ENCODE peak calls at places on chromosomes 7 and 10, in seven cellular contexts. D, G, S, Y, P, Q and N are unnamed samples. For H3K4me1, the result is how much of the 10 kb centered on the place peaks cover.

GRCh38 chr7:118080947-118081346 is 103.0 kb upstream of the LSM8 start:
- DNase-seq in D (no peak), G (peak), S (no peak), Y (peak), P (no peak), Q (no peak), N (no peak)

GRCh38 chr7:137958593-137959431 is 43.1 kb downstream of the CREB3L2 start:
- DNase-seq in D (no peak), G (no peak), S (no peak), Y (no peak), P (no peak), Q (no peak), N (no peak)

GRCh38 chr7:41879424-41879823 is 176.5 kb upstream of the INHBA start:
- DNase-seq in D (no peak), G (no peak), S (no peak), Y (no peak), P (no peak), Q (no peak), N (no peak)

GRCh38 chr7:107404740-107405537 is 64.9 kb upstream of the GPR22 start:
- DNase-seq in D (no peak), G (no peak), S (no peak), Y (no peak), P (no peak), Q (no peak), N (no peak)

GRCh38 chr7:79199961-79200360 is 253.5 kb downstream of the MAGI2 start:
- DNase-seq in D (no peak), G (no peak), S (no peak), Y (no peak), P (no peak), Q (no peak), N (no peak)

GRCh38 chr10:107623292-107623691 is 458.8 kb upstream of the SORCS1 start:
- DNase-seq in D (no peak), G (no peak), S (no peak), Y (no peak), P (no peak), Q (no peak), N (no peak)

GRCh38 chr10:5168897-5169296 is 16.1 kb downstream of the AKR1C8 start:
- DNase-seq in D (no peak), G (no peak), S (no peak), Y (no peak), P (no peak), Q (no peak), N (no peak)

GRCh38 chr7:106430535-106431455 is 146.0 kb upstream of the NAMPT start:
- DNase-seq in D (no peak), G (no peak), S (no peak), Y (no peak), P (no peak), Q (no peak), N (no peak)

GRCh38 chr10:28677889-28678686 is 767 bp downstream of the BAMBI start:
- DNase-seq in D (no peak), G (no peak), S (peak), Y (peak), P (peak), Q (peak), N (peak)

GRCh38 chr10:71396084-71396713 is 521 bp upstream of the CDH23 start:
- DNase-seq in D (peak), G (no peak), S (peak), Y (no peak), P (peak), Q (peak), N (peak)

GRCh38 chr7:31052841-31053601 is 913 bp downstream of the ADCYAP1R1 start:
- DNase-seq in D (no peak), G (no peak), S (no peak), Y (no peak), P (no peak), Q (no peak), N (no peak)

GRCh38 chr7:129405527-129405926 is 28.7 kb upstream of the STRIP2 start:
- DNase-seq in D (no peak), G (no peak), S (no peak), Y (no peak), P (no peak), Q (no peak), N (no peak)

GRCh38 chr7:34108150-34108549 is 202.8 kb downstream of the BMPER start:
- DNase-seq in D (peak), G (no peak), S (no peak), Y (no peak), P (no peak), Q (no peak), N (no peak)

GRCh38 chr7:123681561-123681960 is 25.9 kb downstream of the LMOD2 start:
- DNase-seq in D (peak), G (no peak), S (peak), Y (no peak), P (no peak), Q (no peak), N (no peak)

GRCh38 chr7:129497156-129497555 is 5.2 kb upstream of the SMKR1 start:
- DNase-seq in D (no peak), G (no peak), S (no peak), Y (no peak), P (no peak), Q (no peak), N (no peak)

GRCh38 chr10:133307776-133308430 is 769 bp downstream of the TUBGCP2 start:
- DNase-seq in D (peak), G (peak), S (peak), Y (peak), P (peak), Q (peak), N (peak)
- H3K4me1 ChIP-seq in D (under half), G (under half), S (under half), Y (under half), P (under half), Q (under half), N (under half)

GRCh38 chr7:101932053-101932452 is 114.6 kb downstream of the CUX1 start:
- DNase-seq in D (peak), G (no peak), S (no peak), Y (no peak), P (no peak), Q (peak), N (no peak)

GRCh38 chr7:101935521-101936141 is 118.2 kb downstream of the CUX1 start:
- DNase-seq in D (peak), G (no peak), S (no peak), Y (peak), P (peak), Q (peak), N (peak)

GRCh38 chr7:101934618-101935017 is 117.2 kb downstream of the CUX1 start:
- DNase-seq in D (peak), G (no peak), S (no peak), Y (peak), P (no peak), Q (peak), N (peak)

GRCh38 chr7:101933028-101933427 is 115.6 kb downstream of the CUX1 start:
- DNase-seq in D (no peak), G (no peak), S (no peak), Y (no peak), P (no peak), Q (no peak), N (no peak)

DNA sequence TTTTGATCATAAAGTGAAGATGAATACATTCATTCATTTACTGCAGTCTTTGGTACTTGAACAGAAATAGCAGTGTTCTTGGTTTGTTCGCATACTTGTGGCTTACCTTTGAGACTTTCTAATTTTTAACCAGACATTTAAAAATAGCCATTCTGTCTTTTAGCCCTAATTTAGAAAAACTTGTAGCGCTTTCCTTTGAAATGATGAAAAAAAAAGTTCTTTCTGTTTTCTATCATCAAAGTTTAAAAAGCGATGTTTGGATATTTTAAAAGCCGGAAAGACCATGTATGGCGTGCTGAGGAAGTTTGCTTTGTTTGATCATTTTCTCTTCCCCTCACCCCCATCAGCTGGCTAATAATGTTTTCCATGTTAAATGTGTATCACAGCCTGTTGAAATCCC is 116.3 kb downstream of the CUX1 start:
- DNase-seq in D (no peak), G (no peak), S (no peak), Y (no peak), P (no peak), Q (no peak), N (no peak)
- H3K4me3 ChIP-seq in D (no peak), G (no peak), S (no peak), Y (no peak), P (no peak), Q (no peak), N (no peak)

GRCh38 chr7:42914009-42914725 is 2.3 kb upstream of the C7orf25 start:
- DNase-seq in D (no peak), G (no peak), S (no peak), Y (no peak), P (no peak), Q (no peak), N (no peak)

GRCh38 chr7:42911482-42912447 is at the start of gene C7orf25:
- DNase-seq in D (peak), G (peak), S (peak), Y (peak), P (peak), Q (peak), N (peak)

GRCh38 chr7:42914726-42915045 is 2.8 kb upstream of the C7orf25 start:
- DNase-seq in D (no peak), G (no peak), S (no peak), Y (no peak), P (no peak), Q (no peak), N (no peak)

GRCh38 chr7:42913591-42913990 is 1.7 kb upstream of the C7orf25 start:
- DNase-seq in D (no peak), G (no peak), S (no peak), Y (no peak), P (no peak), Q (no peak), N (no peak)

GRCh38 chr7:42915356-42915755 is 3.5 kb upstream of the C7orf25 start:
- DNase-seq in D (no peak), G (no peak), S (no peak), Y (no peak), P (no peak), Q (no peak), N (no peak)
- H3K27ac ChIP-seq in D (no peak), G (no peak), S (no peak), Y (no peak), P (no peak), Q (no peak), N (peak)

GRCh38 chr7:158535079-158535478 is 52.5 kb downstream of the PTPRN2 start:
- DNase-seq in D (no peak), G (no peak), S (peak), Y (no peak), P (no peak), Q (no peak), N (no peak)
- H3K4me1 ChIP-seq in D (under half), G (under half), S (under half), Y (under half), P (under half), Q (under half), N (under half)

GRCh38 chr10:48322017-48322416 is 15.5 kb downstream of the MAPK8 start:
- DNase-seq in D (no peak), G (no peak), S (no peak), Y (no peak), P (no peak), Q (no peak), N (no peak)
- H3K4me3 ChIP-seq in D (no peak), G (no peak), S (no peak), Y (no peak), P (no peak), Q (no peak), N (no peak)

DNA sequence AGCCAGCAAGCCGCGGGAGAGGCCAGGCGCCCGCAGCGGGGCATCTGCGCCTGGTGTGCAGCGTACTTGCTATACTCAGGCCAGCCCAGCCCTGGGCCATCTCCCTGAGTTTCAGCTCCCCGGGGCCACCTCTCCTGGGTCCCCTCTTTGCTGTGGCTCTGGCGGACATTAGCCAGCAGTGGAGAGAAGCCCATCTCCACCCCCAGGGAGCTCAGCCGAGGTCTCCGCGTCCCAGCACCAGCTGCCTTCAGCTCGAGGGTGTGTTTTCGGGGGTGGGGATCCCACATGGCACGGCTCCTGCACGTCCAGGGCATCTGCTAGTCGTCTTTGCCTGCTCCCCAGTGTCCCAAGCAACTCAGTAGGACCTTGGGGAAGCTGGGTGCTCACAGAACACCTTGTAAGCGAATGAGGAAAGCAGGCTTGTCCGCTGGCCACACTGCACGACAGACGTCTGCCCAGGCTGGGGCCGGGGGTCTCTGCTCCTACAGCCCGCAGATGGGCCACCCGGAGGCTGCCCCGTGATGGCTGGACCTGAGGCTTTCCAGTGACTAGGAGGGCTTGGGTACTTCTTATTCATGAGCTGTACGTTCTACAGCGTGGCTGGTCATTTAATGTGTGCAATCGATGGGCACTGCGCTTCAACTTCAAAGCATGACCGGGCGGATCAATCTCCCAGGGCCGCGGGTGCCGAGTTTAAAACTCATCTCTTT is 455.6 kb downstream of the DNAJB6 start:
- DNase-seq in D (no peak), G (no peak), S (no peak), Y (no peak), P (no peak), Q (no peak), N (no peak)
- H3K27ac ChIP-seq in D (no peak), G (no peak), S (no peak), Y (no peak), P (no peak), Q (no peak), N (no peak)

GRCh38 chr10:86668297-86669165 is at the start of gene LDB3:
- DNase-seq in D (peak), G (no peak), S (peak), Y (no peak), P (no peak), Q (peak), N (no peak)
- H3K4me1 ChIP-seq in D (half or more), G (under half), S (under half), Y (under half), P (under half), Q (under half), N (under half)

DNA sequence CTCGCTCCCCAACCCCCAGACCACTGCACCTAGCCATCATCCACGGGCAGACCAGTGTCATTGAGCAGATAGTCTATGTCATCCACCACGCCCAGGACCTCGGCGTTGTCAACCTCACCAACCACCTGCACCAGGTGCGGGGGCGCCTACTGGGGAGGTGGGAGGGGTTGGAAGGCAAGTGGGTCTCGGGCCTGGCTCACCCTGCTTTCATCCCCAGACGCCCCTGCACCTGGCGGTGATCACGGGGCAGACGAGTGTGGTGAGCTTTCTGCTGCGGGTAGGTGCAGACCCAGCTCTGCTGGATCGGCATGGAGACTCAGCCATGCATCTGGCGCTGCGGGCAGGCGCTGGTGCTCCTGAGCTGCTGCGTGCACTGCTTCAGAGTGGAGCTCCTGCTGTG is 4.6 kb downstream of the NFKB2 start:
- DNase-seq in D (no peak), G (no peak), S (no peak), Y (no peak), P (peak), Q (no peak), N (peak)
- H3K4me3 ChIP-seq in D (no peak), G (no peak), S (no peak), Y (no peak), P (no peak), Q (no peak), N (no peak)